ENCODE peak calls at places on chromosome 5, in nine cellular contexts. One of them, this sample, is unnamed.

GRCh38 chr5:135694016-135694415 is 115.2 kb upstream of the CXCL14 start:
- DNase-seq in EL: no peak
- DNase-seq in epithelial cell of esophagus: no peak
- DNase-seq in tibial nerve: no peak
- DNase-seq in HTR-8/SVneo: no peak
- DNase-seq in testis: no peak
- DNase-seq in fibroblast of the aortic adventitia: no peak
- DNase-seq in HuH-7: no peak
- DNase-seq in stimulated activated CD4-positive, alpha-beta T cell treated with anti-CD3 and anti-CD28 coated beads, Interleukin-2, amount 100 ng/mL, for 48 hours: no peak
- DNase-seq in this sample: no peak

GRCh38 chr5:79005939-79006338 is 20.8 kb upstream of the ARSB start:
- DNase-seq in HuH-7: no peak
- DNase-seq in fibroblast of the aortic adventitia: no peak
- DNase-seq in tibial nerve: no peak
- DNase-seq in testis: no peak
- DNase-seq in EL: no peak
- DNase-seq in epithelial cell of esophagus: no peak
- DNase-seq in stimulated activated CD4-positive, alpha-beta T cell treated with anti-CD3 and anti-CD28 coated beads, Interleukin-2, amount 100 ng/mL, for 48 hours: no peak
- DNase-seq in HTR-8/SVneo: no peak
- DNase-seq in this sample: no peak

GRCh38 chr5:101390317-101390908 is 487.3 kb upstream of the ST8SIA4 start:
- DNase-seq in fibroblast of the aortic adventitia: peak; percentile 57
- DNase-seq in HTR-8/SVneo: peak; percentile 1
- DNase-seq in testis: peak; percentile 28
- DNase-seq in epithelial cell of esophagus: peak; percentile 59
- DNase-seq in HuH-7: peak; percentile 1
- DNase-seq in tibial nerve: no peak
- DNase-seq in EL: no peak
- DNase-seq in stimulated activated CD4-positive, alpha-beta T cell treated with anti-CD3 and anti-CD28 coated beads, Interleukin-2, amount 100 ng/mL, for 48 hours: peak; percentile 1
- DNase-seq in this sample: peak; percentile 17

GRCh38 chr5:173714551-173715428 is 98.3 kb upstream of the BOD1 start:
- DNase-seq in fibroblast of the aortic adventitia: peak; percentile 63
- DNase-seq in HuH-7: no peak
- DNase-seq in tibial nerve: no peak
- DNase-seq in epithelial cell of esophagus: peak; percentile 90
- DNase-seq in testis: no peak
- DNase-seq in EL: peak; percentile 89
- DNase-seq in stimulated activated CD4-positive, alpha-beta T cell treated with anti-CD3 and anti-CD28 coated beads, Interleukin-2, amount 100 ng/mL, for 48 hours: no peak
- DNase-seq in HTR-8/SVneo: peak; percentile 68
- DNase-seq in this sample: peak; percentile 27

GRCh38 chr5:50967388-50968039 is 301.1 kb downstream of the PARP8 start:
- DNase-seq in epithelial cell of esophagus: no peak
- DNase-seq in tibial nerve: no peak
- DNase-seq in HuH-7: no peak
- DNase-seq in fibroblast of the aortic adventitia: no peak
- DNase-seq in testis: no peak
- DNase-seq in stimulated activated CD4-positive, alpha-beta T cell treated with anti-CD3 and anti-CD28 coated beads, Interleukin-2, amount 100 ng/mL, for 48 hours: no peak
- DNase-seq in EL: peak; percentile 27
- DNase-seq in HTR-8/SVneo: no peak
- DNase-seq in this sample: no peak

GRCh38 chr5:127063236-127063913 is 9.9 kb downstream of the C5orf63 start:
- DNase-seq in EL: no peak
- DNase-seq in testis: no peak
- DNase-seq in HuH-7: no peak
- DNase-seq in tibial nerve: no peak
- DNase-seq in epithelial cell of esophagus: no peak
- DNase-seq in stimulated activated CD4-positive, alpha-beta T cell treated with anti-CD3 and anti-CD28 coated beads, Interleukin-2, amount 100 ng/mL, for 48 hours: no peak
- DNase-seq in HTR-8/SVneo: no peak
- DNase-seq in fibroblast of the aortic adventitia: no peak
- DNase-seq in this sample: no peak

GRCh38 chr5:31993182-31993961 is 180.7 kb downstream of the GOLPH3 start:
- DNase-seq in tibial nerve: no peak
- DNase-seq in EL: peak; percentile 82
- DNase-seq in fibroblast of the aortic adventitia: peak; percentile 64
- DNase-seq in epithelial cell of esophagus: no peak
- DNase-seq in HuH-7: no peak
- DNase-seq in stimulated activated CD4-positive, alpha-beta T cell treated with anti-CD3 and anti-CD28 coated beads, Interleukin-2, amount 100 ng/mL, for 48 hours: no peak
- DNase-seq in HTR-8/SVneo: peak; percentile 80
- DNase-seq in testis: no peak
- DNase-seq in this sample: no peak

GRCh38 chr5:42691413-42691861 is 65.2 kb upstream of the CCDC152 start:
- DNase-seq in tibial nerve: no peak
- DNase-seq in HuH-7: no peak
- DNase-seq in testis: no peak
- DNase-seq in epithelial cell of esophagus: no peak
- DNase-seq in fibroblast of the aortic adventitia: peak; percentile 58
- DNase-seq in HTR-8/SVneo: no peak
- DNase-seq in stimulated activated CD4-positive, alpha-beta T cell treated with anti-CD3 and anti-CD28 coated beads, Interleukin-2, amount 100 ng/mL, for 48 hours: no peak
- DNase-seq in EL: no peak
- DNase-seq in this sample: no peak

GRCh38 chr5:78501411-78502338 is 141.3 kb downstream of the SCAMP1 start:
- DNase-seq in epithelial cell of esophagus: peak; percentile 43
- DNase-seq in stimulated activated CD4-positive, alpha-beta T cell treated with anti-CD3 and anti-CD28 coated beads, Interleukin-2, amount 100 ng/mL, for 48 hours: no peak
- DNase-seq in tibial nerve: no peak
- DNase-seq in HTR-8/SVneo: no peak
- DNase-seq in EL: peak; percentile 60
- DNase-seq in testis: no peak
- DNase-seq in HuH-7: no peak
- DNase-seq in fibroblast of the aortic adventitia: peak; percentile 64
- DNase-seq in this sample: no peak

GRCh38 chr5:18068851-18069250 is 434.6 kb downstream of the TAF11L14 start:
- DNase-seq in HuH-7: no peak
- DNase-seq in testis: no peak
- DNase-seq in fibroblast of the aortic adventitia: no peak
- DNase-seq in HTR-8/SVneo: no peak
- DNase-seq in epithelial cell of esophagus: no peak
- DNase-seq in tibial nerve: no peak
- DNase-seq in stimulated activated CD4-positive, alpha-beta T cell treated with anti-CD3 and anti-CD28 coated beads, Interleukin-2, amount 100 ng/mL, for 48 hours: no peak
- DNase-seq in EL: no peak
- DNase-seq in this sample: no peak

GRCh38 chr5:121018004-121018403 is 553.9 kb downstream of the PRR16 start:
- DNase-seq in EL: no peak
- DNase-seq in fibroblast of the aortic adventitia: no peak
- DNase-seq in HTR-8/SVneo: no peak
- DNase-seq in HuH-7: no peak
- DNase-seq in tibial nerve: no peak
- DNase-seq in stimulated activated CD4-positive, alpha-beta T cell treated with anti-CD3 and anti-CD28 coated beads, Interleukin-2, amount 100 ng/mL, for 48 hours: no peak
- DNase-seq in testis: no peak
- DNase-seq in epithelial cell of esophagus: no peak
- DNase-seq in this sample: no peak

GRCh38 chr5:107670927-107671741 is at the start of gene EFNA5:
- DNase-seq in HuH-7: no peak
- DNase-seq in testis: peak; percentile 49
- DNase-seq in HTR-8/SVneo: peak; percentile 18
- DNase-seq in EL: peak; percentile 61
- DNase-seq in stimulated activated CD4-positive, alpha-beta T cell treated with anti-CD3 and anti-CD28 coated beads, Interleukin-2, amount 100 ng/mL, for 48 hours: no peak
- DNase-seq in tibial nerve: no peak
- DNase-seq in epithelial cell of esophagus: peak; percentile 68
- DNase-seq in fibroblast of the aortic adventitia: peak; percentile 44
- DNase-seq in this sample: peak; percentile 33

GRCh38 chr5:56493751-56494150 is 260.6 kb upstream of the ANKRD55 start:
- DNase-seq in HuH-7: no peak
- DNase-seq in stimulated activated CD4-positive, alpha-beta T cell treated with anti-CD3 and anti-CD28 coated beads, Interleukin-2, amount 100 ng/mL, for 48 hours: no peak
- DNase-seq in EL: no peak
- DNase-seq in fibroblast of the aortic adventitia: no peak
- DNase-seq in testis: no peak
- DNase-seq in epithelial cell of esophagus: no peak
- DNase-seq in HTR-8/SVneo: no peak
- DNase-seq in tibial nerve: no peak
- DNase-seq in this sample: no peak

GRCh38 chr5:93151121-93151520 is 429.9 kb downstream of the NR2F1-AS1 start:
- DNase-seq in stimulated activated CD4-positive, alpha-beta T cell treated with anti-CD3 and anti-CD28 coated beads, Interleukin-2, amount 100 ng/mL, for 48 hours: no peak
- DNase-seq in fibroblast of the aortic adventitia: peak; percentile 37
- DNase-seq in epithelial cell of esophagus: no peak
- DNase-seq in tibial nerve: no peak
- DNase-seq in HTR-8/SVneo: peak; percentile 21
- DNase-seq in testis: no peak
- DNase-seq in HuH-7: no peak
- DNase-seq in EL: peak; percentile 71
- DNase-seq in this sample: no peak

GRCh38 chr5:41370482-41370881 is 139.9 kb downstream of the PLCXD3 start:
- DNase-seq in fibroblast of the aortic adventitia: no peak
- DNase-seq in stimulated activated CD4-positive, alpha-beta T cell treated with anti-CD3 and anti-CD28 coated beads, Interleukin-2, amount 100 ng/mL, for 48 hours: no peak
- DNase-seq in epithelial cell of esophagus: no peak
- DNase-seq in tibial nerve: no peak
- DNase-seq in HTR-8/SVneo: no peak
- DNase-seq in EL: no peak
- DNase-seq in testis: no peak
- DNase-seq in HuH-7: no peak
- DNase-seq in this sample: no peak

GRCh38 chr5:151612689-151613427 is 21.7 kb upstream of the FAT2 start:
- DNase-seq in testis: no peak
- DNase-seq in HuH-7: no peak
- DNase-seq in epithelial cell of esophagus: peak; percentile 99
- DNase-seq in HTR-8/SVneo: no peak
- DNase-seq in tibial nerve: no peak
- DNase-seq in EL: no peak
- DNase-seq in fibroblast of the aortic adventitia: no peak
- DNase-seq in stimulated activated CD4-positive, alpha-beta T cell treated with anti-CD3 and anti-CD28 coated beads, Interleukin-2, amount 100 ng/mL, for 48 hours: peak; percentile 30
- DNase-seq in this sample: no peak

GRCh38 chr5:141963706-141964105 is 5.2 kb upstream of the RNF14 start:
- DNase-seq in HTR-8/SVneo: no peak
- DNase-seq in HuH-7: no peak
- DNase-seq in stimulated activated CD4-positive, alpha-beta T cell treated with anti-CD3 and anti-CD28 coated beads, Interleukin-2, amount 100 ng/mL, for 48 hours: no peak
- DNase-seq in fibroblast of the aortic adventitia: no peak
- DNase-seq in epithelial cell of esophagus: no peak
- DNase-seq in tibial nerve: no peak
- DNase-seq in testis: no peak
- DNase-seq in EL: no peak
- DNase-seq in this sample: no peak

GRCh38 chr5:95422842-95423241 is 31.7 kb downstream of the FAM81B start:
- DNase-seq in HTR-8/SVneo: no peak
- DNase-seq in HuH-7: no peak
- DNase-seq in stimulated activated CD4-positive, alpha-beta T cell treated with anti-CD3 and anti-CD28 coated beads, Interleukin-2, amount 100 ng/mL, for 48 hours: no peak
- DNase-seq in tibial nerve: no peak
- DNase-seq in testis: no peak
- DNase-seq in fibroblast of the aortic adventitia: peak; percentile 57
- DNase-seq in epithelial cell of esophagus: peak; percentile 56
- DNase-seq in EL: no peak
- DNase-seq in this sample: no peak

GRCh38 chr5:116765441-116765840 is 190.8 kb upstream of the SEMA6A start:
- DNase-seq in HuH-7: no peak
- DNase-seq in EL: no peak
- DNase-seq in testis: no peak
- DNase-seq in epithelial cell of esophagus: peak; percentile 47
- DNase-seq in HTR-8/SVneo: no peak
- DNase-seq in tibial nerve: no peak
- DNase-seq in fibroblast of the aortic adventitia: no peak
- DNase-seq in stimulated activated CD4-positive, alpha-beta T cell treated with anti-CD3 and anti-CD28 coated beads, Interleukin-2, amount 100 ng/mL, for 48 hours: no peak
- DNase-seq in this sample: no peak

GRCh38 chr5:134420326-134420725 is 8.6 kb upstream of the CDKN2AIPNL start:
- DNase-seq in HuH-7: no peak
- DNase-seq in tibial nerve: no peak
- DNase-seq in HTR-8/SVneo: no peak
- DNase-seq in testis: no peak
- DNase-seq in fibroblast of the aortic adventitia: peak; percentile 22
- DNase-seq in stimulated activated CD4-positive, alpha-beta T cell treated with anti-CD3 and anti-CD28 coated beads, Interleukin-2, amount 100 ng/mL, for 48 hours: no peak
- DNase-seq in epithelial cell of esophagus: no peak
- DNase-seq in EL: peak; percentile 78
- DNase-seq in this sample: no peak

GRCh38 chr5:168114444-168115017 is 176.9 kb upstream of the WWC1 start:
- DNase-seq in epithelial cell of esophagus: peak; percentile 72
- DNase-seq in testis: peak; percentile 60
- DNase-seq in tibial nerve: no peak
- DNase-seq in HTR-8/SVneo: peak; percentile 69
- DNase-seq in stimulated activated CD4-positive, alpha-beta T cell treated with anti-CD3 and anti-CD28 coated beads, Interleukin-2, amount 100 ng/mL, for 48 hours: peak; percentile 39
- DNase-seq in fibroblast of the aortic adventitia: peak; percentile 4
- DNase-seq in HuH-7: peak; percentile 79
- DNase-seq in EL: peak; percentile 64
- DNase-seq in this sample: no peak

GRCh38 chr5:77850536-77851228 is 74.5 kb upstream of the TBCA start:
- DNase-seq in fibroblast of the aortic adventitia: no peak
- DNase-seq in testis: no peak
- DNase-seq in epithelial cell of esophagus: no peak
- DNase-seq in stimulated activated CD4-positive, alpha-beta T cell treated with anti-CD3 and anti-CD28 coated beads, Interleukin-2, amount 100 ng/mL, for 48 hours: no peak
- DNase-seq in HTR-8/SVneo: no peak
- DNase-seq in tibial nerve: no peak
- DNase-seq in HuH-7: no peak
- DNase-seq in EL: no peak
- DNase-seq in this sample: no peak

GRCh38 chr5:139690385-139691274 is 42.5 kb downstream of the CXXC5 start:
- DNase-seq in fibroblast of the aortic adventitia: peak; percentile 67
- DNase-seq in tibial nerve: no peak
- DNase-seq in EL: peak; percentile 64
- DNase-seq in HuH-7: no peak
- DNase-seq in HTR-8/SVneo: peak; percentile 73
- DNase-seq in epithelial cell of esophagus: no peak
- DNase-seq in testis: no peak
- DNase-seq in stimulated activated CD4-positive, alpha-beta T cell treated with anti-CD3 and anti-CD28 coated beads, Interleukin-2, amount 100 ng/mL, for 48 hours: no peak
- DNase-seq in this sample: peak; percentile 66

GRCh38 chr5:170612256-170612656 is 108.4 kb downstream of the KCNIP1 start:
- DNase-seq in stimulated activated CD4-positive, alpha-beta T cell treated with anti-CD3 and anti-CD28 coated beads, Interleukin-2, amount 100 ng/mL, for 48 hours: no peak
- DNase-seq in fibroblast of the aortic adventitia: no peak
- DNase-seq in EL: no peak
- DNase-seq in tibial nerve: no peak
- DNase-seq in HuH-7: no peak
- DNase-seq in epithelial cell of esophagus: no peak
- DNase-seq in testis: no peak
- DNase-seq in HTR-8/SVneo: no peak
- DNase-seq in this sample: no peak

GRCh38 chr5:91151947-91152346 is 231.2 kb downstream of the ARRDC3 start:
- DNase-seq in stimulated activated CD4-positive, alpha-beta T cell treated with anti-CD3 and anti-CD28 coated beads, Interleukin-2, amount 100 ng/mL, for 48 hours: no peak
- DNase-seq in EL: peak; percentile 89
- DNase-seq in tibial nerve: no peak
- DNase-seq in testis: no peak
- DNase-seq in fibroblast of the aortic adventitia: peak; percentile 91
- DNase-seq in HuH-7: no peak
- DNase-seq in HTR-8/SVneo: peak; percentile 77
- DNase-seq in epithelial cell of esophagus: peak; percentile 92
- DNase-seq in this sample: no peak

GRCh38 chr5:151132959-151133358 is 24.6 kb downstream of the ANXA6 start:
- DNase-seq in tibial nerve: no peak
- DNase-seq in stimulated activated CD4-positive, alpha-beta T cell treated with anti-CD3 and anti-CD28 coated beads, Interleukin-2, amount 100 ng/mL, for 48 hours: no peak
- DNase-seq in epithelial cell of esophagus: no peak
- DNase-seq in HTR-8/SVneo: no peak
- DNase-seq in fibroblast of the aortic adventitia: no peak
- DNase-seq in HuH-7: no peak
- DNase-seq in EL: no peak
- DNase-seq in testis: no peak
- DNase-seq in this sample: no peak

GRCh38 chr5:95590880-95591279 is 29.0 kb upstream of the GPR150 start:
- DNase-seq in HTR-8/SVneo: no peak
- DNase-seq in testis: no peak
- DNase-seq in HuH-7: no peak
- DNase-seq in fibroblast of the aortic adventitia: no peak
- DNase-seq in tibial nerve: no peak
- DNase-seq in stimulated activated CD4-positive, alpha-beta T cell treated with anti-CD3 and anti-CD28 coated beads, Interleukin-2, amount 100 ng/mL, for 48 hours: no peak
- DNase-seq in EL: no peak
- DNase-seq in epithelial cell of esophagus: no peak
- DNase-seq in this sample: no peak

GRCh38 chr5:83530186-83530585 is 58.6 kb downstream of the VCAN start:
- DNase-seq in HTR-8/SVneo: no peak
- DNase-seq in epithelial cell of esophagus: no peak
- DNase-seq in EL: no peak
- DNase-seq in fibroblast of the aortic adventitia: peak; percentile 25
- DNase-seq in stimulated activated CD4-positive, alpha-beta T cell treated with anti-CD3 and anti-CD28 coated beads, Interleukin-2, amount 100 ng/mL, for 48 hours: no peak
- DNase-seq in testis: no peak
- DNase-seq in HuH-7: no peak
- DNase-seq in tibial nerve: no peak
- DNase-seq in this sample: no peak

GRCh38 chr5:105639511-105639910 is 2031.2 kb downstream of the EFNA5 start:
- DNase-seq in epithelial cell of esophagus: no peak
- DNase-seq in stimulated activated CD4-positive, alpha-beta T cell treated with anti-CD3 and anti-CD28 coated beads, Interleukin-2, amount 100 ng/mL, for 48 hours: no peak
- DNase-seq in EL: no peak
- DNase-seq in tibial nerve: no peak
- DNase-seq in testis: no peak
- DNase-seq in HTR-8/SVneo: no peak
- DNase-seq in HuH-7: no peak
- DNase-seq in fibroblast of the aortic adventitia: no peak
- DNase-seq in this sample: no peak

GRCh38 chr5:128258387-128258786 is 174.8 kb downstream of the SLC12A2 start:
- DNase-seq in tibial nerve: no peak
- DNase-seq in EL: no peak
- DNase-seq in HuH-7: no peak
- DNase-seq in epithelial cell of esophagus: no peak
- DNase-seq in testis: no peak
- DNase-seq in HTR-8/SVneo: no peak
- DNase-seq in fibroblast of the aortic adventitia: no peak
- DNase-seq in stimulated activated CD4-positive, alpha-beta T cell treated with anti-CD3 and anti-CD28 coated beads, Interleukin-2, amount 100 ng/mL, for 48 hours: no peak
- DNase-seq in this sample: no peak

GRCh38 chr5:73136277-73136606 is 15.9 kb downstream of the TMEM171 start:
- DNase-seq in EL: no peak
- DNase-seq in tibial nerve: no peak
- DNase-seq in fibroblast of the aortic adventitia: no peak
- DNase-seq in HTR-8/SVneo: no peak
- DNase-seq in epithelial cell of esophagus: no peak
- DNase-seq in testis: no peak
- DNase-seq in stimulated activated CD4-positive, alpha-beta T cell treated with anti-CD3 and anti-CD28 coated beads, Interleukin-2, amount 100 ng/mL, for 48 hours: no peak
- DNase-seq in HuH-7: no peak
- DNase-seq in this sample: no peak

This sample was measured in T1000.